ENCODE peak calls at places on chromosome 15, in seven cellular contexts. D is H9, J is IMR-90, Q is H1, C is trophoblast cell, H is mesendoderm, T is mesenchymal stem cell. A is an unnamed sample.

GRCh38 chr15:78540955-78541743 is 905 bp downstream of the PSMA4 start:
- DNase-seq in Q (no peak), H (peak; percentile 47), C (no peak), T (peak; percentile 57), J (peak; percentile 5), D (no peak), A (no peak)

GRCh38 chr15:71362556-71362955 is 247.3 kb downstream of the THSD4 start:
- DNase-seq in C (no peak), H (no peak), J (no peak), T (no peak), Q (no peak), D (no peak), A (no peak)

GRCh38 chr15:75089781-75090734 is 66.7 kb downstream of the PPCDC start:
- DNase-seq in C (peak; percentile 87), D (no peak), Q (no peak), T (peak; percentile 58), H (peak; percentile 13), J (no peak), A (no peak)

GRCh38 chr15:69863446-69863845 is 234.3 kb downstream of the TLE3 start:
- DNase-seq in C (peak; percentile 76), Q (no peak), T (peak; percentile 45), J (no peak), H (no peak), D (no peak), A (no peak)

GRCh38 chr15:49093252-49094105 is 47.2 kb upstream of the SECISBP2L start:
- DNase-seq in H (no peak), C (peak; percentile 60), T (no peak), Q (no peak), D (no peak), J (no peak), A (no peak)

GRCh38 chr15:36598529-36599177 is 19.2 kb downstream of the CDIN1 start:
- DNase-seq in H (no peak), J (peak; percentile 61), C (no peak), Q (no peak), T (no peak), D (no peak), A (no peak)

GRCh38 chr15:65952425-65953053 is 83.2 kb downstream of the RAB11A start:
- DNase-seq in D (peak; percentile 74), J (peak; percentile 65), H (peak; percentile 79), C (peak; percentile 64), T (peak; percentile 69), Q (no peak), A (peak; percentile 73)

GRCh38 chr15:63972801-63973200 is 73.5 kb downstream of the DAPK2 start:
- DNase-seq in C (peak; percentile 79), J (no peak), D (peak; percentile 28), T (no peak), H (peak; percentile 62), Q (peak; percentile 13), A (peak; percentile 31)

GRCh38 chr15:38477637-38478036 is 23.7 kb downstream of the FAM98B start:
- DNase-seq in T (no peak), H (no peak), D (no peak), J (peak; percentile 21), C (no peak), Q (no peak), A (no peak)

GRCh38 chr15:67050062-67050461 is 15.3 kb upstream of the SMAD3 start:
- DNase-seq in H (no peak), C (peak; percentile 91), J (peak; percentile 55), D (no peak), Q (no peak), T (no peak), A (no peak)
- H2BK5ac ChIP-seq in H (no peak overlapping the region), C (peak overlapping the region; percentile 23), J (peak overlapping the region; percentile 98), D (no peak overlapping the region), Q (no peak overlapping the region), T (no peak overlapping the region), A (no peak overlapping the region)

GRCh38 chr15:100245855-100246254 is 95.9 kb downstream of the ADAMTS17 start:
- DNase-seq in T (no peak), J (no peak), H (no peak), Q (no peak), C (no peak), D (no peak), A (no peak)

GRCh38 chr15:100245496-100245838 is 96.3 kb downstream of the ADAMTS17 start:
- DNase-seq in H (no peak), C (peak; percentile 3), Q (no peak), D (no peak), T (no peak), J (no peak), A (no peak)

GRCh38 chr15:100248236-100248635 is 93.5 kb downstream of the ADAMTS17 start:
- DNase-seq in Q (no peak), J (no peak), H (no peak), C (no peak), D (no peak), T (no peak), A (no peak)

GRCh38 chr15:100249096-100249815 is 92.5 kb downstream of the ADAMTS17 start:
- DNase-seq in D (no peak), J (no peak), T (no peak), Q (no peak), H (no peak), C (no peak), A (no peak)

GRCh38 chr15:100247228-100248225 is 94.2 kb downstream of the ADAMTS17 start:
- DNase-seq in J (no peak), H (no peak), T (no peak), Q (no peak), D (no peak), C (peak; percentile 26), A (no peak)
- H2BK120ac ChIP-seq in J (no peak overlapping the region), H (no peak overlapping the region), T (no peak overlapping the region), Q (no peak overlapping the region), D (no peak overlapping the region), C (no peak overlapping the region), A (no peak overlapping the region)

GRCh38 chr15:45497261-45497660 is 25.3 kb downstream of the SLC30A4 start:
- DNase-seq in J (no peak), D (no peak), T (no peak), H (no peak), Q (no peak), C (no peak), A (no peak)

GRCh38 chr15:45495588-45495987 is 27.0 kb downstream of the SLC30A4 start:
- DNase-seq in J (no peak), T (no peak), C (no peak), H (no peak), D (no peak), Q (no peak), A (no peak)

GRCh38 chr15:45496658-45497057 is 25.9 kb downstream of the SLC30A4 start:
- DNase-seq in D (no peak), J (no peak), Q (no peak), H (no peak), C (no peak), T (no peak), A (no peak)

GRCh38 chr15:45499426-45499825 is 23.1 kb downstream of the SLC30A4 start:
- DNase-seq in T (peak; percentile 17), Q (no peak), J (no peak), D (no peak), H (peak; percentile 20), C (peak; percentile 9), A (no peak)

DNA sequence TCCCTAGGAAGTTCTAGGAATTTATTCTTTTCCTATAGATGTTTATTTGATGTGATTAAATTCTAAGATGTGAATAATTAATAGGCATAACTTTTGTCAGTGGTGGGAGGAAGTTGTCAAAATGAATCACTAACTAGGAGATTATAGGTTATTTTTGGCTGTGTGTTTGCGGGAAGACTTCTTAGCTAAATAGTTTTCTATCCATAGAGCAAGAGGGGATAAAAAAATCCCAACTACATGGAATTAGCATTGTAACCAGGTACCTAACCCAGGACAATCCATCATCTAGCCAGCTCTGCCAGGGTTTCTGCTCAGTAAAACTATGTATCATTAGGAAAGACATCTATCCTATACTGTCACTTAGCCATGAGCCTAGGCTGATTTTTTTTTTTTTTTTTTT is 23.9 kb downstream of the SLC30A4 start:
- DNase-seq in D (no peak), J (no peak), C (no peak), T (no peak), Q (no peak), H (no peak), A (no peak)
- H3K23ac ChIP-seq in D (no peak overlapping the region), J (no peak overlapping the region), C (no peak overlapping the region), T (no peak overlapping the region), Q (no peak overlapping the region), H (no peak overlapping the region), A (no peak overlapping the region)

GRCh38 chr15:80162059-80162554 is 9.3 kb downstream of the FAH start:
- DNase-seq in Q (no peak), J (peak; percentile 45), C (no peak), H (no peak), D (no peak), T (peak; percentile 36), A (no peak)
- H2BK5ac ChIP-seq in Q (no peak overlapping the region), J (peak overlapping the region; percentile 17), C (no peak overlapping the region), H (no peak overlapping the region), D (no peak overlapping the region), T (no peak overlapping the region), A (no peak overlapping the region)

GRCh38 chr15:25207369-25207768 is 231.5 kb downstream of the UBE3A start:
- DNase-seq in D (no peak), T (no peak), J (no peak), C (no peak), Q (no peak), H (no peak), A (no peak)

DNA sequence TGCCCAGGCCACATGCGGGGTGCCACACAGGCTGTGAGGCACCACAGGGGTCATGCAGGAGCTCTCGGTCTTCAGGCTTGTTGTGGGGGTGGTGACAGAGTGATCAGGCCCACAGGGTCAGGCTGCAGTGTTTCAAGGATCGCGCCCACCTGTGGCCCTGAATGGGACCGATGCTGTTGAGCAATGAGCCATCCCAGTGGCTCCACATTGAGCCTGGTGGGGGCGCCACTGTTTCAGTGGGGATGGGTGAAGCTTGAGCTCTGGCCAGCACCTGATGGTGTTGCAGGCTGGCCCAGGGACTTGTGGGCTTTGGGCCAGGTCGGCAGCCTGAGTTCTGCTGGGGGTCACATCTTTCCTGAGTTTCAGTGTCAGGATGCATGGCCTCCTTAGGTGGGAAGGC is 230.1 kb downstream of the UBE3A start:
- DNase-seq in J (no peak), T (no peak), H (no peak), C (no peak), D (no peak), Q (no peak), A (no peak)
- H2BK120ac ChIP-seq in J (no peak overlapping the region), T (no peak overlapping the region), H (no peak overlapping the region), C (no peak overlapping the region), D (no peak overlapping the region), Q (no peak overlapping the region), A (no peak overlapping the region)